ENCODE peak calls at places on chromosome 7, in five cellular contexts. K, V, Q, O and R are unnamed samples. For H3K36me3, the result is how much of the 10 kb centered on the place peaks cover.

GRCh38 chr7:130356121-130356759 is 11.6 kb downstream of the CPA5 start:
- DNase-seq in K (peak), V (peak), Q (no peak), O (peak), R (peak)

GRCh38 chr7:36787933-36788378 is 63.7 kb upstream of the AOAH start:
- DNase-seq in K (no peak), V (no peak), Q (no peak), O (no peak), R (no peak)

GRCh38 chr7:657565-658119 is 68.9 kb upstream of the DNAAF5 start:
- DNase-seq in K (no peak), V (no peak), Q (no peak), O (no peak), R (no peak)

GRCh38 chr7:148746139-148746538 is 47.4 kb downstream of the CUL1 start:
- DNase-seq in K (no peak), V (no peak), Q (no peak), O (no peak), R (no peak)

GRCh38 chr7:155865830-155866545 is 53.7 kb upstream of the SHH start:
- DNase-seq in K (no peak), V (no peak), Q (peak), O (no peak), R (peak)

GRCh38 chr7:45718464-45719330 is 144.5 kb downstream of the ADCY1 start:
- DNase-seq in K (peak), V (peak), Q (no peak), O (no peak), R (no peak)

GRCh38 chr7:142863891-142864685 is 9.2 kb downstream of the EPHB6 start:
- DNase-seq in K (no peak), V (no peak), Q (no peak), O (no peak), R (peak)

GRCh38 chr7:112086496-112087254 is 119.5 kb downstream of the DOCK4 start:
- DNase-seq in K (no peak), V (no peak), Q (no peak), O (no peak), R (no peak)

GRCh38 chr7:36736827-36737211 is 12.5 kb upstream of the AOAH start:
- DNase-seq in K (no peak), V (no peak), Q (no peak), O (no peak), R (no peak)

GRCh38 chr7:119964640-119965542 is 308.1 kb upstream of the KCND2 start:
- DNase-seq in K (peak), V (peak), Q (no peak), O (peak), R (no peak)

GRCh38 chr7:19526639-19527038 is 182.2 kb downstream of the POLR1F start:
- DNase-seq in K (no peak), V (no peak), Q (no peak), O (no peak), R (no peak)

GRCh38 chr7:82050792-82051191 is 280.9 kb upstream of the HGF start:
- DNase-seq in K (peak), V (peak), Q (no peak), O (no peak), R (no peak)
- H3K9ac ChIP-seq in K (no peak), V (no peak), Q (no peak), O (no peak), R (no peak)

GRCh38 chr7:99404977-99405320 is 3.4 kb downstream of the PDAP1 start:
- DNase-seq in K (no peak), V (no peak), Q (no peak), O (no peak), R (no peak)

GRCh38 chr7:99404235-99404976 is 4.0 kb downstream of the PDAP1 start:
- DNase-seq in K (peak), V (peak), Q (no peak), O (peak), R (no peak)

GRCh38 chr7:99408347-99409191 is at the start of the genes BUD31 and PDAP1:
- DNase-seq in K (peak), V (peak), Q (peak), O (peak), R (peak)

GRCh38 chr7:99407849-99408346 is 499 bp downstream of the PDAP1 start:
- DNase-seq in K (peak), V (peak), Q (peak), O (peak), R (peak)

DNA sequence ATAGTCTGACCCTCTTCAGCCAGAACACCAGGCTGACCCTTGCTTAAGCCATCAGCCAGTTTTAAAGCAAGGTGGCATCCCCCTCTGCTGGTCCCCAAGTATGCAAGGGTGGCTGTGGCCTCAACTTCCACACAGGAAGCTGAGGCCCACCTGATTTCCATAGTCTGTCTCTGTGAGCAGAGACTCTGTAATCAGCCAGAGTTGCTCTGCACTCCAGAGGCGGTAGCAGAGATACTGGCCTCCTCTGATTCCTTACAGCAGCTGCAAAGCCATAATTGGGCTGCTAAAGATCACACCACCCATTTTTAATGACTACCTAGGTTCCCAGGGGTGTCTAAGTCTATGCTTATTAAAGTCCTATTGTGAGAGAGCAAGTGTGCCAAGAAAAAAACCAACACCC is 1.8 kb downstream of the PDAP1 start:
- DNase-seq in K (no peak), V (no peak), Q (no peak), O (no peak), R (no peak)
- H3K36me3 ChIP-seq in K (under half), V (under half), Q (under half), O (under half), R (under half)

GRCh38 chr7:151851160-151851751 is 25.7 kb downstream of the PRKAG2 start:
- DNase-seq in K (no peak), V (no peak), Q (no peak), O (peak), R (no peak)
- H3K9ac ChIP-seq in K (no peak), V (no peak), Q (peak), O (no peak), R (no peak)

DNA sequence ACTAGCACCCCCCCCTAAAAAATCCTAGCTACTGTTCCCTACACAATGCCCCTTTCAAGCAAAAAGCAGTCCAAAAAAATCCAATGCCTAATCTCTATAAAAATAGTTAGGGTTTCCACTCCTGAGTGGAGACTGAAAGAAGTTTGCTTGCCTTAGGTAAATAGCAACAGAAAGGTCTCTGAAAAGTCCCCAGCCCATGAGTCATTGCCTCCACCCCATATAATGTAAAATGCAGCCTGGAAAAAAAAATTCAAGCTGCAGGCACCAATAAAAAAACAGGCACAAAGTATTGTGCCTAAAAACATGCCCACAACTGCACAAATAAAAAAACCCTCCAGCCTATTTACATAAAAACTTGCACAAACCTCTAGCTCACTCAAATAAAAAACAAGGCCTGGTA is 47.5 kb downstream of the ZNF680 start:
- DNase-seq in K (peak), V (peak), Q (no peak), O (peak), R (no peak)
- H3K36me3 ChIP-seq in K (under half), V (under half), Q (under half), O (under half), R (under half)

DNA sequence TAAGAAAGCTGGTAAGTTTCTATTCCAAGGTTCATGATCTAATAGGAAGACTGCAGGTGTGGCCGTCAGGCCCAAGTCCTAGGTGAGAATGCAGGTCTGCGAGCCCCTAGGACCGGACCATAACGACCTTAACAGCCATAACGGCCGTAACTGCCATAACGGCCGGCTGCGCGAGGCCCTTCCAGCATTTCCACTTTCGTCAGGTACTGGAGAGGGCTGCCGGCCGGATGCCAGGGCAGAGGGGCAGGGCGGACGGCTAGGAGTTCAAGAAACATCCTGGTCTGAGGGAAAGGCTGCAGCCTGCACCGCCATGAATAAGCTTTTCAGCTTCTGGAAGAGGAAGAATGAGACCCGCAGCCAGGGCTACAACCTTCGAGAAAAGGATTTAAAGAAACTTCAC is at the start of gene ANKRD7:
- DNase-seq in K (no peak), V (no peak), Q (no peak), O (no peak), R (no peak)
- H3K9ac ChIP-seq in K (no peak), V (no peak), Q (no peak), O (no peak), R (no peak)

DNA sequence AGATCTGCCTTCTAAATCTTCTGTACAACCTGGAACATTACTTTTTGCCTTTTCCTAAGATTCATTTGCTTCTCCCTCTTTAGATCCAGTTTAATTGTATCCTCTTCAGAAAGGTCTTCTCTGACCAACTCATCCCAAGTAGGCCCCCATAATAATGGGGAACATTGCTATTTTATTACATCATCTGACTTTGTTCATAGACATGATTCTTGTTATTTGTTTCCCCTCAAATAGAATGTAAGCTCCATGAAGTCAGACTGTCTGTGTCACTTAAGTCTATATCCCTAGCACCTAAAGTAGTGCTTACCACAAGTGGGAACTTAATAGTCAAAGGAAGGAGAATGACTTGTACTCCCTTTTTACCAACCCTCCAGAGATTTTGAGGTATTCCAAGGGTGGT is 37.5 kb downstream of the LUC7L2 start:
- DNase-seq in K (no peak), V (no peak), Q (no peak), O (no peak), R (no peak)
- H3K36me3 ChIP-seq in K (under half), V (under half), Q (under half), O (under half), R (half or more)